ENCODE peak calls at places on chromosomes 1 and 21, in six cellular contexts. One of them, this sample, is unnamed. For H3K9me3, the result is how much of the 10 kb centered on the place peaks cover.

GRCh38 chr21:34630536-34631143 is 15.7 kb upstream of the RCAN1 start:
- DNase-seq in pancreas: peak
- DNase-seq in colonic mucosa: peak
- DNase-seq in thoracic aorta: no peak
- DNase-seq in small intestine: peak
- DNase-seq in hepatocyte: peak
- DNase-seq in this sample: no peak

GRCh38 chr1:64923294-64923718 is 43.0 kb downstream of the JAK1 start:
- DNase-seq in pancreas: no peak
- DNase-seq in small intestine: no peak
- DNase-seq in colonic mucosa: no peak
- DNase-seq in hepatocyte: no peak
- DNase-seq in thoracic aorta: no peak
- DNase-seq in this sample: no peak

GRCh38 chr1:155171836-155172731 is 1.0 kb downstream of the KRTCAP2 start:
- DNase-seq in thoracic aorta: no peak
- DNase-seq in pancreas: no peak
- DNase-seq in colonic mucosa: no peak
- DNase-seq in hepatocyte: no peak
- DNase-seq in small intestine: no peak
- DNase-seq in this sample: no peak

GRCh38 chr1:57036896-57037295 is 71.1 kb upstream of the C8B start:
- DNase-seq in small intestine: no peak
- DNase-seq in thoracic aorta: no peak
- DNase-seq in pancreas: no peak
- DNase-seq in hepatocyte: no peak
- DNase-seq in colonic mucosa: no peak
- DNase-seq in this sample: no peak

GRCh38 chr1:112807117-112807516 is 92.0 kb upstream of the PPM1J start:
- DNase-seq in small intestine: no peak
- DNase-seq in hepatocyte: peak
- DNase-seq in pancreas: no peak
- DNase-seq in thoracic aorta: no peak
- DNase-seq in colonic mucosa: no peak
- DNase-seq in this sample: no peak

GRCh38 chr1:214514819-214515383 is 36.5 kb downstream of the PTPN14 start:
- DNase-seq in small intestine: no peak
- DNase-seq in thoracic aorta: no peak
- DNase-seq in colonic mucosa: no peak
- DNase-seq in hepatocyte: no peak
- DNase-seq in pancreas: no peak
- DNase-seq in this sample: no peak

GRCh38 chr1:85398391-85399064 is 66.4 kb downstream of the DDAH1 start:
- DNase-seq in small intestine: no peak
- DNase-seq in thoracic aorta: no peak
- DNase-seq in pancreas: no peak
- DNase-seq in colonic mucosa: no peak
- DNase-seq in hepatocyte: no peak
- DNase-seq in this sample: no peak

GRCh38 chr1:24065314-24065713 is 46.6 kb downstream of the MYOM3 start:
- DNase-seq in thoracic aorta: no peak
- DNase-seq in hepatocyte: no peak
- DNase-seq in pancreas: no peak
- DNase-seq in colonic mucosa: no peak
- DNase-seq in small intestine: no peak
- DNase-seq in this sample: no peak

GRCh38 chr1:153805042-153805745 is 30.0 kb downstream of the SLC27A3 start:
- DNase-seq in pancreas: no peak
- DNase-seq in small intestine: peak
- DNase-seq in colonic mucosa: peak
- DNase-seq in hepatocyte: no peak
- DNase-seq in thoracic aorta: peak
- DNase-seq in this sample: no peak

GRCh38 chr21:25331286-25331685 is 276.0 kb downstream of the MRPL39 start:
- DNase-seq in hepatocyte: no peak
- DNase-seq in colonic mucosa: no peak
- DNase-seq in thoracic aorta: no peak
- DNase-seq in small intestine: no peak
- DNase-seq in pancreas: no peak
- DNase-seq in this sample: no peak
- H3K9me3 ChIP-seq in hepatocyte: under half
- H3K9me3 ChIP-seq in colonic mucosa: under half
- H3K9me3 ChIP-seq in thoracic aorta: under half
- H3K9me3 ChIP-seq in small intestine: under half
- H3K9me3 ChIP-seq in pancreas: under half
- H3K9me3 ChIP-seq in this sample: under half

DNA sequence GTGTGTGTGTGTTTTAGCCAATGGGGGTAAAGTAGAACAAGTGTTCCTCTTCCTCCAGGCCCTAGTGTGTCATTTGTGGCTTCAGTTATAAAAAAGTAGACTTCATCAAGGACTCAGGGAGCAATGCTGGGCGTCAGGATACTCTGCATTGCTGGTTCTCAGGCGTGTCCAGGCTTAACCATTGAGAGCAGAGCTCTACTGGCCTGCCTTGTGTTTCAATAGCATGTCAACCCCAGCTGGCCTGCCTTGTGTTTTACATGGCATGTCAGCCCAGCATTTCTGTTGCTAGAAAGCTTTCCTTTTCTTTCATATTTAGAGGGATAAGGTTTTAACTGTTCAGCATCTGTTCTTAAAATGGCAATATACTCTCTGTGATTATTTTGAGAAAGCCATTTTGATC is 117.6 kb upstream of the TMPRSS15 start:
- DNase-seq in thoracic aorta: no peak
- DNase-seq in colonic mucosa: no peak
- DNase-seq in small intestine: no peak
- DNase-seq in hepatocyte: no peak
- DNase-seq in pancreas: no peak
- DNase-seq in this sample: no peak
- H3K9me3 ChIP-seq in thoracic aorta: under half
- H3K9me3 ChIP-seq in colonic mucosa: under half
- H3K9me3 ChIP-seq in small intestine: under half
- H3K9me3 ChIP-seq in hepatocyte: under half
- H3K9me3 ChIP-seq in pancreas: under half
- H3K9me3 ChIP-seq in this sample: under half

DNA sequence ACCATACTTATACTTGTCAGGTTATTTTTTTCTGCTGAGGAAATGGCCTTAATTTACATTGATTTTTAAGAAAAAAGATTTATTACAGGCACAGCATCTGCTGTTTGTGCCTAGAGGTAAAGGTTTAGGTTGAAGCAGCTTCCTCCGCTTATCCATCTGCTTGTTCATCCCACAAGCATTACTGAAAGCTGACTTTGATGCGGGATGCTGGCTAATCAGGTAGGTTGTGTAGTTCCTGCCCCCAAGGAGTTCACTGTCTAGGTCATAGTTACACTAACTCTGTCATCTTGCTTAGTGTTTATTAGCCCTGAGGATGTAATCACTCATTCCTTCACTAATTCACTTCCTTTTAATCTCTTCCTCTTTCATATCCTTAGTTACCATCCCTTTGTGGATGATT is 377.7 kb upstream of the KAZN start:
- DNase-seq in small intestine: no peak
- DNase-seq in hepatocyte: no peak
- DNase-seq in thoracic aorta: no peak
- DNase-seq in colonic mucosa: no peak
- DNase-seq in pancreas: no peak
- DNase-seq in this sample: no peak
- H3K9me3 ChIP-seq in small intestine: under half
- H3K9me3 ChIP-seq in hepatocyte: under half
- H3K9me3 ChIP-seq in thoracic aorta: under half
- H3K9me3 ChIP-seq in colonic mucosa: under half
- H3K9me3 ChIP-seq in pancreas: under half
- H3K9me3 ChIP-seq in this sample: under half

GRCh38 chr1:228936881-228937280 is 201.6 kb downstream of the RHOU start:
- DNase-seq in colonic mucosa: no peak
- DNase-seq in pancreas: no peak
- DNase-seq in thoracic aorta: no peak
- DNase-seq in hepatocyte: no peak
- DNase-seq in small intestine: no peak
- DNase-seq in this sample: no peak

GRCh38 chr1:228935198-228935663 is 200.0 kb downstream of the RHOU start:
- DNase-seq in small intestine: peak
- DNase-seq in thoracic aorta: no peak
- DNase-seq in pancreas: no peak
- DNase-seq in colonic mucosa: no peak
- DNase-seq in hepatocyte: peak
- DNase-seq in this sample: no peak

GRCh38 chr1:228937851-228938247 is 202.6 kb downstream of the RHOU start:
- DNase-seq in small intestine: no peak
- DNase-seq in colonic mucosa: no peak
- DNase-seq in pancreas: no peak
- DNase-seq in hepatocyte: no peak
- DNase-seq in thoracic aorta: no peak
- DNase-seq in this sample: no peak

GRCh38 chr1:228937351-228937750 is 202.1 kb downstream of the RHOU start:
- DNase-seq in pancreas: no peak
- DNase-seq in small intestine: no peak
- DNase-seq in colonic mucosa: no peak
- DNase-seq in thoracic aorta: no peak
- DNase-seq in hepatocyte: no peak
- DNase-seq in this sample: no peak

DNA sequence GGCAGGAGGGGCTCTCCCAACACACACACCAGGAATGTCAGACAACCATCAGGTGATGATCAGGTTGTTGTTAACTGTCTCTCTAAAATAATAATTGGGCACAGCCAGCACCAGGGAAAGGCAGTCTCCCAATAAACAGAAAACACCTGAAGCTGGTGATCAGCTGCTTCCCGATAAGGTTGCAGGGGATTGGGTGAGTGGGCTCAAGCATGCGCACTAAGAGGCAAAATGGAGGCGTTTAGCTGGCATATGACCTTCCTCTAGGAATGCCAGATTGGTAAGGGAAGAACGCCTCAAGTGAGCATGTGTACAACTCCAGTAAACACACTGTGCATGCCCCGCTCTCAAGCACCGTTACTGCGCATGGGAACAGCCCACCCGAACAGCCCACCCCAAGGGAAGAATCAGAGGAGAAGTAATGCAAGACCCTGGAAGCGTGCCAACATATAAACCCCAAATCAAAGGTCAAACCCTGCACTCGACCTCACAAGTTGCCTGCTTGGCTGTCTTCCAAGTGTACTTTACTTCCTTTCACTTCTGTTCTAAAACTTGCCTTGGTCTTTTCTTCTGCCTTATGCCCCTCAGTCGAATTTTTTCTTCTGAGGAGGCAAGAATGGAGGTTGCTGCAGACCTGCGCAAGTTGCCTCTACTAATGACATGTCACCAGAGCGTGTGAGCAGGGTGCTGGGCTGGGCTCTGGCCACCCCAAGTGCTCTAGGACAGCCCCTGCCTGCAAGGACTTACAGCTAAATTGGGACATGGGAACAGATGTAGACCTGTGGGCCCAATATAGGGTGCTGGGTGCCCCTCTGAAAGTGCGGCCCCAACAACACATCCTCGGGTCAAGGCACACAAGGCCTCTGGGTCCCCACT is 200.8 kb downstream of the RHOU start:
- DNase-seq in pancreas: no peak
- DNase-seq in small intestine: peak
- DNase-seq in colonic mucosa: peak
- DNase-seq in hepatocyte: peak
- DNase-seq in thoracic aorta: no peak
- DNase-seq in this sample: no peak
- H3K9me3 ChIP-seq in pancreas: under half
- H3K9me3 ChIP-seq in small intestine: under half
- H3K9me3 ChIP-seq in colonic mucosa: under half
- H3K9me3 ChIP-seq in hepatocyte: under half
- H3K9me3 ChIP-seq in thoracic aorta: under half
- H3K9me3 ChIP-seq in this sample: under half

GRCh38 chr21:24897883-24898282 is 709.4 kb downstream of the MRPL39 start:
- DNase-seq in small intestine: no peak
- DNase-seq in colonic mucosa: no peak
- DNase-seq in pancreas: no peak
- DNase-seq in thoracic aorta: no peak
- DNase-seq in hepatocyte: no peak
- DNase-seq in this sample: no peak

GRCh38 chr21:24894324-24894723 is 713.0 kb downstream of the MRPL39 start:
- DNase-seq in colonic mucosa: no peak
- DNase-seq in pancreas: no peak
- DNase-seq in thoracic aorta: no peak
- DNase-seq in small intestine: no peak
- DNase-seq in hepatocyte: no peak
- DNase-seq in this sample: no peak

GRCh38 chr21:24896735-24897124 is 710.6 kb downstream of the MRPL39 start:
- DNase-seq in thoracic aorta: no peak
- DNase-seq in pancreas: no peak
- DNase-seq in hepatocyte: no peak
- DNase-seq in small intestine: no peak
- DNase-seq in colonic mucosa: no peak
- DNase-seq in this sample: no peak

GRCh38 chr21:24895885-24896734 is 711.2 kb downstream of the MRPL39 start:
- DNase-seq in colonic mucosa: no peak
- DNase-seq in small intestine: no peak
- DNase-seq in pancreas: no peak
- DNase-seq in thoracic aorta: no peak
- DNase-seq in hepatocyte: peak
- DNase-seq in this sample: no peak

GRCh38 chr21:24899138-24899537 is 708.1 kb downstream of the MRPL39 start:
- DNase-seq in colonic mucosa: no peak
- DNase-seq in thoracic aorta: no peak
- DNase-seq in pancreas: no peak
- DNase-seq in hepatocyte: no peak
- DNase-seq in small intestine: no peak
- DNase-seq in this sample: no peak
- H3K9me3 ChIP-seq in colonic mucosa: under half
- H3K9me3 ChIP-seq in thoracic aorta: under half
- H3K9me3 ChIP-seq in pancreas: under half
- H3K9me3 ChIP-seq in hepatocyte: under half
- H3K9me3 ChIP-seq in small intestine: under half
- H3K9me3 ChIP-seq in this sample: under half

GRCh38 chr1:159469921-159470595 is 30.5 kb downstream of the OR10J1 start:
- DNase-seq in small intestine: peak
- DNase-seq in colonic mucosa: no peak
- DNase-seq in hepatocyte: no peak
- DNase-seq in thoracic aorta: no peak
- DNase-seq in pancreas: no peak
- DNase-seq in this sample: no peak
- H3K9me3 ChIP-seq in small intestine: under half
- H3K9me3 ChIP-seq in colonic mucosa: under half
- H3K9me3 ChIP-seq in hepatocyte: under half
- H3K9me3 ChIP-seq in thoracic aorta: under half
- H3K9me3 ChIP-seq in pancreas: under half
- H3K9me3 ChIP-seq in this sample: under half

GRCh38 chr1:247054992-247055415 is 23.6 kb downstream of the ZNF670 start:
- DNase-seq in thoracic aorta: no peak
- DNase-seq in small intestine: peak
- DNase-seq in colonic mucosa: peak
- DNase-seq in hepatocyte: peak
- DNase-seq in pancreas: no peak
- DNase-seq in this sample: no peak
- H3K9me3 ChIP-seq in thoracic aorta: under half
- H3K9me3 ChIP-seq in small intestine: under half
- H3K9me3 ChIP-seq in colonic mucosa: under half
- H3K9me3 ChIP-seq in hepatocyte: under half
- H3K9me3 ChIP-seq in pancreas: under half
- H3K9me3 ChIP-seq in this sample: under half